ENCODE peak calls at places on chromosomes 12 and 14, in six cellular contexts. H, B, F, T, X and J are unnamed samples.

GRCh38 chr12:4118601-4119156 is 154.9 kb upstream of the CCND2 start:
- DNase-seq in X (no peak), H (no peak), T (no peak), B (no peak), F (no peak), J (no peak)

GRCh38 chr14:68544150-68544892 is 248.5 kb downstream of the ZFP36L1 start:
- DNase-seq in T (peak; percentile 100), X (peak; percentile 72), B (peak; percentile 64), H (peak; percentile 86), F (no peak), J (no peak)

GRCh38 chr14:91113829-91114078 is at the start of gene DGLUCY:
- DNase-seq in H (peak; percentile 87), T (peak; percentile 75), B (peak; percentile 86), F (no peak), X (peak; percentile 80), J (peak; percentile 81)

GRCh38 chr12:54475542-54475941 is 2.1 kb upstream of the GTSF1 start:
- DNase-seq in T (no peak), H (no peak), X (no peak), B (no peak), F (no peak), J (no peak)

GRCh38 chr12:56724660-56724988 is 475 bp downstream of the NACA start:
- DNase-seq in F (no peak), H (peak; percentile 17), B (no peak), T (no peak), X (no peak), J (no peak)

GRCh38 chr14:97382616-97383226 is 585.5 kb downstream of the VRK1 start:
- DNase-seq in X (no peak), H (no peak), F (no peak), B (no peak), T (no peak), J (no peak)

GRCh38 chr12:122079532-122080081 is 1.1 kb downstream of the MLXIP start:
- DNase-seq in H (peak; percentile 38), T (no peak), B (no peak), X (no peak), F (no peak), J (no peak)

GRCh38 chr12:132315507-132315906 is 13.9 kb downstream of the GALNT9 start:
- DNase-seq in H (no peak), F (no peak), B (no peak), T (no peak), X (no peak), J (no peak)

GRCh38 chr14:104107611-104108569 is 22.4 kb downstream of the ASPG start:
- DNase-seq in F (no peak), B (peak; percentile 61), X (peak; percentile 51), T (no peak), H (peak; percentile 8), J (no peak)

GRCh38 chr14:96095581-96096476 is 56.7 kb downstream of the C14orf132 start:
- DNase-seq in X (peak; percentile 64), F (no peak), T (peak; percentile 92), H (peak; percentile 58), B (no peak), J (peak; percentile 57)

GRCh38 chr12:43736921-43737440 is 21.6 kb downstream of the PUS7L start:
- DNase-seq in F (no peak), T (peak; percentile 51), B (no peak), X (no peak), H (no peak), J (no peak)

GRCh38 chr14:65229431-65230286 is 127.3 kb upstream of the MAX start:
- DNase-seq in X (peak; percentile 51), B (peak; percentile 49), F (no peak), H (peak; percentile 53), T (no peak), J (no peak)

GRCh38 chr12:82176016-82176415 is 182.2 kb downstream of the CCDC59 start:
- DNase-seq in H (no peak), T (no peak), F (no peak), B (no peak), X (no peak), J (no peak)

GRCh38 chr12:107564946-107565345 is 120.7 kb upstream of the PWP1 start:
- DNase-seq in F (no peak), T (peak; percentile 16), H (no peak), B (no peak), X (no peak), J (no peak)

GRCh38 chr12:2678416-2678815 is 116.4 kb upstream of the FKBP4 start:
- DNase-seq in T (no peak), B (no peak), X (no peak), H (no peak), F (no peak), J (no peak)

DNA sequence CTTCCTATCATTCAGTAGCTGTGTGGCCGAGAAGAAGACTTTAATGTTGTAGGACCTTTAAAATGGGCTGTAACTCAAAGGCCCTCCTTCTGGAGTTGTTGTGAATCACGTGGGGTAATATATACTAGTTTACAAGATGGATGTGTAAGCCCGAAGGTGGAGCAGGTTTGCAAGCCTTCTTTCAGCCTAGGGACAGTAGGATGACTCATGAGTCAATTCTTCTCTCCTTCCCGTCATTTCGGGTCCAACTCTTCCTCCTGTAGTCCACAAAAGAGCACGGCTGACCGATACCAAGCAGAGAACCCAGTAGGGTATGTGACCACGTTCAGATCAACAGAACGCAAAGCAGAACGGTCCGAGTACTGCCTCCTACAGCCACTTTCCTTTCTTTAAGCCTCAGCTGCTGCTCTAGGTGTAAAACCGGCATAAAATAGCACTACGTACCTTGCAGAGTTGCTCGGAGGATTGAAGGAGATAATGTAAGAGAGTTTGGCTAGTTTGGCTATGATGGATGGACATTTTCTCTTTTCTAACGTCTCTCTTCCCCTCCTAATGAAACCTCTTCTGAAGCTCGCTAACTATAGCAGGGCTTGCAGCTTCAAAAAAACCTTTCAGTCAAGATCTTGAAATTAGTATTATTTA is 1.3 kb upstream of the RASSF3 start:
- DNase-seq in F (no peak), X (no peak), H (peak; percentile 28), T (peak; percentile 68), B (peak; percentile 67), J (peak; percentile 79)
- TF ChIP-seq POLR2A in F (no peak), X (no peak), H (peak; percentile 24), T (peak; percentile 20), B (peak; percentile 74), J (no peak)

GRCh38 chr14:73851567-73852382 is at the start of gene PTGR2:
- DNase-seq in B (peak; percentile 96), T (peak; percentile 96), X (peak; percentile 94), H (peak; percentile 96), F (peak; percentile 94), J (peak; percentile 74)
- TF ChIP-seq POLR2A in B (peak; percentile 90), T (peak; percentile 89), X (no peak), H (peak; percentile 90), F (peak; percentile 81), J (peak; percentile 59)

GRCh38 chr12:112905451-112906089 is 1.2 kb upstream of the OAS1 start:
- DNase-seq in H (no peak), F (no peak), T (no peak), B (no peak), X (no peak), J (no peak)

GRCh38 chr12:112907415-112908157 is 824 bp downstream of the OAS1 start:
- DNase-seq in B (peak; percentile 27), X (no peak), H (no peak), F (no peak), T (no peak), J (no peak)

GRCh38 chr12:112908548-112908947 is 1.8 kb downstream of the OAS1 start:
- DNase-seq in T (no peak), F (no peak), X (no peak), B (no peak), H (no peak), J (no peak)

GRCh38 chr12:112904571-112904970 is 2.2 kb upstream of the OAS1 start:
- DNase-seq in B (no peak), F (no peak), H (no peak), X (no peak), T (no peak), J (no peak)

GRCh38 chr12:112906712-112907414 is at the start of gene OAS1:
- DNase-seq in X (peak; percentile 35), T (peak; percentile 22), H (peak; percentile 23), F (no peak), B (peak; percentile 68), J (peak; percentile 54)
- TF ChIP-seq POLR2A in X (no peak), T (no peak), H (peak; percentile 41), F (no peak), B (peak; percentile 81), J (no peak)

DNA sequence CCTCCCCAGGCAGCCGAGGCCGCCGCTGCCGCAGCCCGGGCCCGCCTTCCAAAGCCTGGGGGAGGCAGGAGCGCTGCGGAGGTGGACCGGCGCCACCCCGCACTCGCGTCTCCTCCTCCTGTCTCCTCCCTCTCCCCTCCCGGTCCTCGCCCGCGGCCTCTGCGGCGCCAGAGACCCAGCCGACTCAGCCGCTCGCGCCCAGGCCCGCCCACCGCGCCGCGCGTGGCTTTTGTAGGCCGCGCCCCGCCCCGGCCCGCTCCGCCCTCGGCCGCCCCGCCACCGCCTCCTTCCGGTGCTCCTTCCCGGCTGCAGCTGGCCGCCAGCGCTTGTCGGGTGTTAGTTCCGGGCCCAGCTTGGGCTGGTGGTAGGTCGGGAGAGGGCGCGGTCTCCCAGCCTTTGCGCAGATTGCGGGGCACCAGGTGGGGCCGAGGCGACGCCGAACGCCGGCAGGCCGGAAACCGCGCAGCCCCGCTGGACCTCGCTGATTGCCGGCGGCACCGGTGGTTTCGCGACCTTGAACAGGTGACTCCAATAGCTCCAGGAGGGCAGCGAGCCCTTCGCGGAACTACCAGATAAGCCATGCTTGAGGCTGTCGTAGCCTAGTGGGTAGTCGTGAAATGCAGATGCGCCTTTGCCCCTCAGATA is at the start of gene CAPRIN2:
- DNase-seq in X (peak; percentile 98), T (peak; percentile 93), F (peak; percentile 93), H (peak; percentile 97), B (peak; percentile 98), J (peak; percentile 90)
- TF ChIP-seq POLR2A in X (peak; percentile 45), T (peak; percentile 67), F (peak; percentile 77), H (peak; percentile 90), B (peak; percentile 74), J (no peak)

GRCh38 chr12:93571854-93572711 is at the start of gene SOCS2:
- DNase-seq in B (peak; percentile 58), T (peak; percentile 21), H (peak; percentile 59), F (no peak), X (peak; percentile 31), J (peak; percentile 23)
- TF ChIP-seq POLR2A in B (no peak), T (no peak), H (no peak), F (no peak), X (no peak), J (peak; percentile 3)

DNA sequence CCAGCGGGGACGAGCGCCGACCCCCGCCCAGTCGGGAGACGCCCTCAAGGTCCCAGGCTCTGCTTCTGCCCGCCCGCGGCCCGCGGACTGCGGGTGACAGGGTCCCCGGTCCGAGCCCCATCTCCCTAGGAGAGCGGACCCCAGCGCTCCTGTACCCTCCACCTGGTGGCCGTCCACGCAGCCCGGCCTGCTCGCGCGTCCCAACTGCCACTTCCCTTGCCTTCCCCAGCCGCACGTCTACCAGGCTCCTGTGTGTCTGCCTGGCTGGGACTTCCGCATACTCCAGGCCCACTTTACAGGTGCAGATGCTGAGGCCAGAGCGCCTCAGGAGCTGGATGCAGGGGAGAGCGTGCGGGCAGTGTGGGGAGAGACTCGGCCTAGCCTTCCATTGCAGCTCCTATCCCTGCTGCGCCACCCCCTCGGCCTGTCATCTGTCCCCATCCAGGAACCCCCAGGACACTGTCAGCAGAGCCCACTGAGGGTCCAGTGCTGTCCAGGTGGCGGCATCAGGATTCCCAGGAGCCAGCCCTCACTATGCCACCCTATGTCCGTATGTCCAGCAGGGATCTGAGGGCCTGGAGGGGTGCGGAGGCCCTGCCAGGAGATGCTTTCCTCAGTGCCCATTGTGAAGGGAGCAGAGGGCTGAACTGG is 8.0 kb upstream of the ANKRD9 start:
- DNase-seq in B (peak; percentile 40), T (no peak), X (no peak), F (no peak), H (no peak), J (no peak)
- TF ChIP-seq POLR2A in B (peak; percentile 56), T (no peak), X (no peak), F (no peak), H (no peak), J (no peak)